ENCODE peak calls at places on chromosome 15, in five cellular contexts. A is H1, M is aorta, C is fibroblast of lung, Y is mesenchymal stem cell. J is an unnamed sample.

GRCh38 chr15:39581501-39582285 is 814 bp downstream of the THBS1 start:
- DNase-seq in A (no peak), M (peak; percentile 71), C (peak; percentile 59), Y (peak; percentile 64), J (peak; percentile 28)

GRCh38 chr15:48965972-48966371 is 2.3 kb upstream of the SHC4 start:
- DNase-seq in A (no peak), M (peak; percentile 68), C (peak; percentile 72), Y (peak; percentile 71), J (peak; percentile 47)

GRCh38 chr15:71781179-71781964 is 29.0 kb upstream of the NR2E3 start:
- DNase-seq in A (no peak), M (no peak), C (no peak), Y (no peak), J (no peak)

GRCh38 chr15:83498801-83499200 is 51.7 kb downstream of the SH3GL3 start:
- DNase-seq in A (peak; percentile 66), M (no peak), C (no peak), Y (no peak), J (no peak)

GRCh38 chr15:76987276-76987675 is 7.7 kb upstream of the PSTPIP1 start:
- DNase-seq in A (no peak), M (peak; percentile 27), C (no peak), Y (no peak), J (no peak)

GRCh38 chr15:32718822-32719716 is 1.3 kb downstream of the GREM1 start:
- DNase-seq in A (no peak), M (no peak), C (peak; percentile 26), Y (peak; percentile 44), J (peak; percentile 14)

GRCh38 chr15:90205886-90206285 is 4.8 kb downstream of the SEMA4B start:
- DNase-seq in A (no peak), M (peak; percentile 30), C (no peak), Y (no peak), J (no peak)

GRCh38 chr15:67161881-67162280 is 92.6 kb downstream of the AAGAB start:
- DNase-seq in A (no peak), M (no peak), C (no peak), Y (no peak), J (no peak)

GRCh38 chr15:93265046-93265658 is 176.1 kb upstream of the RGMA start:
- DNase-seq in A (no peak), M (no peak), C (no peak), Y (no peak), J (no peak)

GRCh38 chr15:81163961-81164800 is 30.1 kb downstream of the CFAP161 start:
- DNase-seq in A (no peak), M (no peak), C (peak; percentile 86), Y (peak; percentile 12), J (peak; percentile 10)

GRCh38 chr15:69537888-69538287 is 85.3 kb downstream of the RPLP1 start:
- DNase-seq in A (no peak), M (no peak), C (no peak), Y (no peak), J (peak; percentile 72)

GRCh38 chr15:41411441-41411840 is 5.5 kb upstream of the RTF1 start:
- DNase-seq in A (no peak), M (no peak), C (no peak), Y (no peak), J (no peak)

GRCh38 chr15:48582472-48583235 is 62.9 kb downstream of the FBN1 start:
- DNase-seq in A (no peak), M (no peak), C (peak; percentile 92), Y (peak; percentile 100), J (no peak)

GRCh38 chr15:61256231-61256630 is 27.1 kb upstream of the RORA start:
- DNase-seq in A (no peak), M (no peak), C (peak; percentile 19), Y (no peak), J (no peak)

GRCh38 chr15:25068696-25069095 is 113.9 kb downstream of the SNRPN start:
- DNase-seq in A (no peak), M (no peak), C (no peak), Y (no peak), J (no peak)
- H3K9me3 ChIP-seq in A (peaks cover 96% of the 10 kb centered on the region), M (peaks cover 93% of the 10 kb centered on the region), C (peaks cover 54% of the 10 kb centered on the region), Y (peaks cover 100% of the 10 kb centered on the region), J (peaks cover 94% of the 10 kb centered on the region)

GRCh38 chr15:88887068-88887580 is 8.2 kb downstream of the HAPLN3 start:
- DNase-seq in A (no peak), M (no peak), C (no peak), Y (no peak), J (no peak)

GRCh38 chr15:88881781-88882180 is 13.6 kb downstream of the HAPLN3 start:
- DNase-seq in A (no peak), M (no peak), C (no peak), Y (no peak), J (no peak)

GRCh38 chr15:88878720-88879184 is 16.6 kb downstream of the HAPLN3 start:
- DNase-seq in A (no peak), M (no peak), C (peak; percentile 43), Y (peak; percentile 48), J (peak; percentile 81)

GRCh38 chr15:88880944-88881740 is 14.2 kb downstream of the HAPLN3 start:
- DNase-seq in A (no peak), M (no peak), C (no peak), Y (no peak), J (no peak)

GRCh38 chr15:88882745-88883144 is 12.6 kb downstream of the HAPLN3 start:
- DNase-seq in A (no peak), M (no peak), C (peak; percentile 39), Y (peak; percentile 24), J (no peak)
- H3K4me3 ChIP-seq in A (no peak overlapping the region), M (no peak overlapping the region), C (no peak overlapping the region), Y (no peak overlapping the region), J (no peak overlapping the region)

GRCh38 chr15:57548835-57549234 is 42.9 kb upstream of the MYZAP start:
- DNase-seq in A (no peak), M (no peak), C (no peak), Y (no peak), J (no peak)
- H3K27ac ChIP-seq in A (no peak overlapping the region), M (no peak overlapping the region), C (no peak overlapping the region), Y (no peak overlapping the region), J (no peak overlapping the region)

GRCh38 chr15:27359586-27359985 is 388.6 kb downstream of the GABRG3 start:
- DNase-seq in A (no peak), M (no peak), C (no peak), Y (no peak), J (no peak)
- H3K9me3 ChIP-seq in A (no peaks in the 10 kb centered on the region), M (no peaks in the 10 kb centered on the region), C (no peaks in the 10 kb centered on the region), Y (no peaks in the 10 kb centered on the region), J (no peaks in the 10 kb centered on the region)

GRCh38 chr15:88258021-88258641 is 1.6 kb upstream of the NTRK3 start:
- DNase-seq in A (peak; percentile 44), M (peak; percentile 81), C (no peak), Y (peak; percentile 33), J (peak; percentile 57)

GRCh38 chr15:88257311-88257901 is 867 bp upstream of the NTRK3 start:
- DNase-seq in A (no peak), M (peak; percentile 68), C (no peak), Y (peak; percentile 9), J (no peak)

GRCh38 chr15:88255496-88256171 is 905 bp downstream of the NTRK3 start:
- DNase-seq in A (no peak), M (peak; percentile 68), C (peak; percentile 14), Y (peak; percentile 54), J (peak; percentile 53)

GRCh38 chr15:88255109-88255495 is 1.4 kb downstream of the NTRK3 start:
- DNase-seq in A (no peak), M (no peak), C (no peak), Y (no peak), J (no peak)

DNA sequence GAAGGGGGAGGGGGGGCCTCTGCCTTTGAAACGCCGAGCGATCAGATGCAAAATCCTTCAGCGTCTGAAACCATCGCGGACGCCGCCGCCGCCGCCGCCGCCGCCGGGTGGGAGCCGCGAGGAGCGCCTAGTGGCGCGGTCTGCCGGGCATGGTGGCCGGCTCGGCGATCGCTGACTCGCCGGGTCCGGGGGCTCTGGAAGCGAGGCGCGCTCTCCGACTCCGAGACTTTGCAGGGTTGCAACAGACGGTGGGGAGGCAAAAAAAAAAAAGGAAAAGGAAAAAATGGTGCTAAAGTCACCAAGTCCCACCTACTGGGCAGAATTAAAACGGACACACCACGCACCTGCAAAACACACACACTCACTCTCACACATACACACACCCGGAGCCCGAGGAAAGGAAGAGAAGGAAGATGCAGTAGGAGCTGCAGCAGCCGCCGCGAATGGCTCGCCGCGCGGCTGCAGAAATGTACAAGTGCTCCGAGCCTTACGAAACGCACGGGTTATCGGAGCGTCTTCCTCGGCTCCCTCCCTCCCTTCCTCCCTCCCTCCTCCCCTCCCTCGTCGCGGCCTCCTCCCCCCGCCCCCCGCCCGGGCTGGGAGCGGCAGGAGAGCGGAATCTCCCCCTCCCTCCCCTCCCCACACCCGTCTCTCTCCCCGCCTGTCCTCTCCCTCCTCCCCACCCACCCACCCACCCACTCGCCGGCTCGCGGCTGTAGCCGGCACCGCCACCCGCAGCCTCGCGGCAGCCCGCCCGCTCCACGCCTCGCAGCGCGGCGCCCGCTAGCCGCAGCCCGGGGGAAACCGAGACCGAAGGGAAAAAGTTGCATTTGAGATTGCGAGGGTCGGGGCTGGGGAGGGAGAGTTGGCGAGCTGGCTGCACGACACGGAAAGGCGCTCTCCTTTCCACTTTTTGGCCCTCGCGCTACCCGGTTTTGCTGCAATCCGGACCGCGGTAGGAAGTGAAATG is at the start of gene NTRK3:
- DNase-seq in A (no peak), M (no peak), C (peak; percentile 4), Y (peak; percentile 31), J (no peak)
- H3K4me3 ChIP-seq in A (peak within 1 kb of the TSS; percentile 80), M (peak within 1 kb of the TSS; percentile 85), C (peak within 1 kb of the TSS; percentile 43), Y (peak within 1 kb of the TSS; percentile 40), J (peak within 1 kb of the TSS; percentile 38)

GRCh38 chr15:85762756-85763127 is 32.0 kb downstream of the KLHL25 start:
- DNase-seq in A (no peak), M (no peak), C (no peak), Y (no peak), J (no peak)

GRCh38 chr15:85764304-85764633 is 30.5 kb downstream of the KLHL25 start:
- DNase-seq in A (no peak), M (no peak), C (no peak), Y (no peak), J (no peak)

GRCh38 chr15:85764649-85765277 is 30.0 kb downstream of the KLHL25 start:
- DNase-seq in A (no peak), M (no peak), C (no peak), Y (no peak), J (no peak)

GRCh38 chr15:85763157-85763556 is 31.6 kb downstream of the KLHL25 start:
- DNase-seq in A (no peak), M (no peak), C (no peak), Y (no peak), J (no peak)

DNA sequence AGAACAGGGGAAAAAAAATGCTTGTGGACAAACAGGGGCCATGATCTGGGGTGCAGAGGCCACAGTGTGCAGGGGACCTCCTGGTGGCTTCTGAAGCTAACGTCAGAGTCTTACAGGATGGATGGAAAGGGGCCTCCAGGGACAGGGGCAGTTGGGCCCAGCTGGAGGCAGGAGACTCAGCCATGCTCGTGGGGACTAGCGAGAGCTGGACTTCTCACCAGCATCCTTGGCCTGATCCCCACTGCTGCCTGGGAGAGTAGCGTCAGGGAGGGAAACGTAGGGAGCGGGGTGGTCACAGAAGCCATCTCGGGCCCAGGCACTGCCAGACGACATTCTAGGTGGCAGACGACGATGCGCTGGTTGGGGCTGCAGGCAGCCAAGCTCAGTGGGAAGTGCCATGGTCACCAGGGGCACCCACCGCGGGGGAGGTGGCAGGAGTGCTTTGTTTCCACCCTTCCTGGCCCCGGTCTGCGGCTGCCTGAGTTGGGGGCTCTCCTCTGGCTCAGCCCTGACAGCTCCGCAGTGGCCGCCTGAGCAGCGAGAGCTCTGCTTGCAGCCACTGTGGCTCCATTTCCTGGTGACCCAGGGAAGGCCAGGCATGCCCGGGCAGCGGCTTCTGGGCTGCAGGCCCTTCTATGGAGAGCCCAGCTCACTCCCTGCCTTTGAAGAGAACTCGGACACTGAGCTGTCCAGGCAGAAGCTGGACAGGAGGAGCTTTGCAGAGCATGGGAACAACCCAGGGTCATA is 31.0 kb downstream of the KLHL25 start:
- DNase-seq in A (no peak), M (no peak), C (no peak), Y (no peak), J (no peak)
- H3K27ac ChIP-seq in A (peak overlapping the region; percentile 53), M (no peak overlapping the region), C (no peak overlapping the region), Y (no peak overlapping the region), J (no peak overlapping the region)

GRCh38 chr15:46344906-46345305 is 710.1 kb downstream of the SQOR start:
- DNase-seq in A (no peak), M (no peak), C (no peak), Y (no peak), J (no peak)
- H3K9me3 ChIP-seq in A (no peaks in the 10 kb centered on the region), M (no peaks in the 10 kb centered on the region), C (no peaks in the 10 kb centered on the region), Y (no peaks in the 10 kb centered on the region), J (no peaks in the 10 kb centered on the region)